ENCODE peak calls at places on chromosomes 3 and 15, in seven cellular contexts. O is renal cortical epithelial cell; B is stimulated activated CD8-positive, alpha-beta memory T cell treated with anti-CD3 and anti-CD28 coated beads, Interleukin-15, amount 100 ng/mL, for 24 hours; F is glomerular endothelial cell; P is endodermal cell; A is T-helper 17 cell; W is osteoblast. U is an unnamed sample.

GRCh38 chr3:40504636-40505430 is 1.0 kb upstream of the ZNF620 start:
- DNase-seq in F (peak), W (peak), O (peak), P (no peak), A (no peak), B (no peak), U (no peak)

GRCh38 chr3:13452490-13453335 is 27.4 kb upstream of the HDAC11 start:
- DNase-seq in W (peak), P (peak), O (peak), B (no peak), A (peak), F (peak), U (peak)

GRCh38 chr15:40871749-40872617 is 2.1 kb downstream of the RHOV start:
- DNase-seq in P (peak), O (peak), F (no peak), B (no peak), A (no peak), W (no peak), U (no peak)

GRCh38 chr3:101518421-101518871 is 5.4 kb upstream of the SENP7 start:
- DNase-seq in W (no peak), A (peak), F (no peak), P (no peak), O (peak), B (no peak), U (no peak)

GRCh38 chr3:9915252-9916141 is 1.4 kb upstream of the IL17RC start:
- DNase-seq in P (peak), O (no peak), A (peak), W (peak), F (no peak), B (no peak), U (peak)

GRCh38 chr15:34609102-34609501 is 25.7 kb upstream of the GOLGA8B start:
- DNase-seq in P (no peak), A (no peak), O (no peak), W (no peak), F (no peak), B (no peak), U (no peak)

GRCh38 chr3:72334681-72335457 is 513.4 kb downstream of the SHQ1 start:
- DNase-seq in B (no peak), A (no peak), F (no peak), O (no peak), W (no peak), P (peak), U (no peak)

GRCh38 chr3:63324621-63325020 is 46.5 kb downstream of the SYNPR start:
- DNase-seq in O (no peak), W (no peak), P (no peak), A (no peak), B (no peak), F (no peak), U (no peak)

GRCh38 chr15:86624261-86625036 is 544.8 kb downstream of the AGBL1 start:
- DNase-seq in W (peak), O (peak), B (peak), P (peak), F (peak), A (peak), U (no peak)

GRCh38 chr15:44066211-44066827 is 128.8 kb downstream of the FRMD5 start:
- DNase-seq in O (peak), W (no peak), B (peak), F (peak), P (peak), A (peak), U (peak)

GRCh38 chr3:155069729-155070128 is 10.4 kb upstream of the MME start:
- DNase-seq in W (no peak), A (no peak), B (no peak), P (no peak), F (no peak), O (peak), U (no peak)

GRCh38 chr3:46849098-46849631 is 14.1 kb downstream of the MYL3 start:
- DNase-seq in A (no peak), F (no peak), W (peak), O (no peak), B (no peak), P (peak), U (no peak)

GRCh38 chr3:87320748-87321634 is 44.6 kb upstream of the POU1F1 start:
- DNase-seq in W (no peak), P (no peak), A (no peak), O (no peak), B (no peak), F (no peak), U (no peak)

GRCh38 chr3:16871915-16872842 is 12.6 kb upstream of the PLCL2 start:
- DNase-seq in W (no peak), O (no peak), B (no peak), F (no peak), A (no peak), P (no peak), U (no peak)

GRCh38 chr3:10370429-10370828 is 49.5 kb upstream of the SEC13 start:
- DNase-seq in A (no peak), F (no peak), B (no peak), P (no peak), O (peak), W (no peak), U (no peak)

GRCh38 chr3:157531301-157531660 is 28.1 kb upstream of the VEPH1 start:
- DNase-seq in B (no peak), F (no peak), W (no peak), P (no peak), A (no peak), O (peak), U (no peak)

GRCh38 chr3:46416134-46417119 is 9.4 kb downstream of the CCRL2 start:
- DNase-seq in O (no peak), F (no peak), A (no peak), P (no peak), B (no peak), W (no peak), U (no peak)

GRCh38 chr3:177286034-177286433 is 88.8 kb upstream of the TBL1XR1 start:
- DNase-seq in O (peak), B (no peak), W (no peak), P (no peak), F (no peak), A (no peak), U (no peak)

GRCh38 chr3:12993623-12994356 is 79.4 kb downstream of the IQSEC1 start:
- DNase-seq in B (no peak), O (no peak), P (peak), A (no peak), F (no peak), W (peak), U (peak)

GRCh38 chr3:194640829-194641228 is 7.6 kb upstream of the TMEM44 start:
- DNase-seq in O (no peak), P (peak), F (peak), A (no peak), W (no peak), B (no peak), U (no peak)

GRCh38 chr15:69343133-69343532 is 44.4 kb downstream of the PAQR5 start:
- DNase-seq in W (no peak), A (no peak), P (no peak), B (no peak), O (no peak), F (no peak), U (no peak)

GRCh38 chr15:60044636-60045273 is 40.6 kb downstream of the FOXB1 start:
- DNase-seq in A (no peak), F (no peak), W (no peak), B (no peak), P (no peak), O (no peak), U (no peak)